ENCODE peak calls at places on chromosomes 12 and 14, in four cellular contexts. One of them, this sample, is unnamed.

GRCh38 chr12:124617615-124618014 is 50.2 kb upstream of the NCOR2 start:
- DNase-seq in stimulated activated CD4-positive, alpha-beta T cell treated with anti-CD3 and anti-CD28 coated beads, Interleukin-1b, Interleukin-23, amount 100 ng/mL, for 24 hours: no peak
- DNase-seq in upper lobe of right lung: peak
- DNase-seq in COR-L47: peak
- DNase-seq in this sample: no peak

GRCh38 chr12:79690606-79691298 is at the start of gene PAWR:
- DNase-seq in stimulated activated CD4-positive, alpha-beta T cell treated with anti-CD3 and anti-CD28 coated beads, Interleukin-1b, Interleukin-23, amount 100 ng/mL, for 24 hours: no peak
- DNase-seq in upper lobe of right lung: peak
- DNase-seq in COR-L47: peak
- DNase-seq in this sample: peak

GRCh38 chr12:13256705-13257045 is 60.1 kb downstream of the EMP1 start:
- DNase-seq in stimulated activated CD4-positive, alpha-beta T cell treated with anti-CD3 and anti-CD28 coated beads, Interleukin-1b, Interleukin-23, amount 100 ng/mL, for 24 hours: no peak
- DNase-seq in upper lobe of right lung: no peak
- DNase-seq in COR-L47: no peak
- DNase-seq in this sample: no peak

GRCh38 chr12:84172823-84173424 is 739.7 kb downstream of the SLC6A15 start:
- DNase-seq in stimulated activated CD4-positive, alpha-beta T cell treated with anti-CD3 and anti-CD28 coated beads, Interleukin-1b, Interleukin-23, amount 100 ng/mL, for 24 hours: no peak
- DNase-seq in upper lobe of right lung: no peak
- DNase-seq in COR-L47: no peak
- DNase-seq in this sample: no peak

GRCh38 chr12:48824905-48825304 is 6.6 kb downstream of the CACNB3 start:
- DNase-seq in stimulated activated CD4-positive, alpha-beta T cell treated with anti-CD3 and anti-CD28 coated beads, Interleukin-1b, Interleukin-23, amount 100 ng/mL, for 24 hours: no peak
- DNase-seq in upper lobe of right lung: no peak
- DNase-seq in COR-L47: no peak
- DNase-seq in this sample: no peak

GRCh38 chr14:93430889-93431670 is at the start of gene UNC79:
- DNase-seq in stimulated activated CD4-positive, alpha-beta T cell treated with anti-CD3 and anti-CD28 coated beads, Interleukin-1b, Interleukin-23, amount 100 ng/mL, for 24 hours: no peak
- DNase-seq in upper lobe of right lung: no peak
- DNase-seq in COR-L47: peak
- DNase-seq in this sample: no peak

GRCh38 chr14:71824816-71825215 is 107.4 kb upstream of the RGS6 start:
- DNase-seq in stimulated activated CD4-positive, alpha-beta T cell treated with anti-CD3 and anti-CD28 coated beads, Interleukin-1b, Interleukin-23, amount 100 ng/mL, for 24 hours: no peak
- DNase-seq in upper lobe of right lung: no peak
- DNase-seq in COR-L47: no peak
- DNase-seq in this sample: no peak

GRCh38 chr14:21039585-21040369 is 2.4 kb upstream of the RNASE7 start:
- DNase-seq in stimulated activated CD4-positive, alpha-beta T cell treated with anti-CD3 and anti-CD28 coated beads, Interleukin-1b, Interleukin-23, amount 100 ng/mL, for 24 hours: no peak
- DNase-seq in upper lobe of right lung: no peak
- DNase-seq in COR-L47: peak
- DNase-seq in this sample: peak

GRCh38 chr14:76812422-76813383 is at the start of gene ANGEL1:
- DNase-seq in stimulated activated CD4-positive, alpha-beta T cell treated with anti-CD3 and anti-CD28 coated beads, Interleukin-1b, Interleukin-23, amount 100 ng/mL, for 24 hours: peak
- DNase-seq in upper lobe of right lung: peak
- DNase-seq in COR-L47: peak
- DNase-seq in this sample: peak

GRCh38 chr12:124463341-124463861 is 104.0 kb downstream of the NCOR2 start:
- DNase-seq in stimulated activated CD4-positive, alpha-beta T cell treated with anti-CD3 and anti-CD28 coated beads, Interleukin-1b, Interleukin-23, amount 100 ng/mL, for 24 hours: no peak
- DNase-seq in upper lobe of right lung: no peak
- DNase-seq in COR-L47: peak
- DNase-seq in this sample: no peak

GRCh38 chr12:87266305-87266704 is 762.9 kb downstream of the C12orf50 start:
- DNase-seq in stimulated activated CD4-positive, alpha-beta T cell treated with anti-CD3 and anti-CD28 coated beads, Interleukin-1b, Interleukin-23, amount 100 ng/mL, for 24 hours: no peak
- DNase-seq in upper lobe of right lung: no peak
- DNase-seq in COR-L47: no peak
- DNase-seq in this sample: no peak

GRCh38 chr12:107395817-107396216 is 289.8 kb upstream of the PWP1 start:
- DNase-seq in stimulated activated CD4-positive, alpha-beta T cell treated with anti-CD3 and anti-CD28 coated beads, Interleukin-1b, Interleukin-23, amount 100 ng/mL, for 24 hours: no peak
- DNase-seq in upper lobe of right lung: no peak
- DNase-seq in COR-L47: no peak
- DNase-seq in this sample: no peak

GRCh38 chr14:53458368-53458814 is 305.3 kb upstream of the DDHD1 start:
- DNase-seq in stimulated activated CD4-positive, alpha-beta T cell treated with anti-CD3 and anti-CD28 coated beads, Interleukin-1b, Interleukin-23, amount 100 ng/mL, for 24 hours: no peak
- DNase-seq in upper lobe of right lung: no peak
- DNase-seq in COR-L47: no peak
- DNase-seq in this sample: peak

GRCh38 chr12:87117516-87117915 is 861.3 kb upstream of the MGAT4C start:
- DNase-seq in stimulated activated CD4-positive, alpha-beta T cell treated with anti-CD3 and anti-CD28 coated beads, Interleukin-1b, Interleukin-23, amount 100 ng/mL, for 24 hours: no peak
- DNase-seq in upper lobe of right lung: no peak
- DNase-seq in COR-L47: no peak
- DNase-seq in this sample: no peak

GRCh38 chr12:49019435-49020317 is 1.1 kb upstream of the PRKAG1 start:
- DNase-seq in stimulated activated CD4-positive, alpha-beta T cell treated with anti-CD3 and anti-CD28 coated beads, Interleukin-1b, Interleukin-23, amount 100 ng/mL, for 24 hours: no peak
- DNase-seq in upper lobe of right lung: no peak
- DNase-seq in COR-L47: peak
- DNase-seq in this sample: peak

GRCh38 chr12:111066744-111067437 is 146.5 kb upstream of the MYL2 start:
- DNase-seq in stimulated activated CD4-positive, alpha-beta T cell treated with anti-CD3 and anti-CD28 coated beads, Interleukin-1b, Interleukin-23, amount 100 ng/mL, for 24 hours: no peak
- DNase-seq in upper lobe of right lung: peak
- DNase-seq in COR-L47: no peak
- DNase-seq in this sample: peak

GRCh38 chr12:31865023-31865422 is 94.2 kb upstream of the RESF1 start:
- DNase-seq in stimulated activated CD4-positive, alpha-beta T cell treated with anti-CD3 and anti-CD28 coated beads, Interleukin-1b, Interleukin-23, amount 100 ng/mL, for 24 hours: no peak
- DNase-seq in upper lobe of right lung: no peak
- DNase-seq in COR-L47: no peak
- DNase-seq in this sample: no peak

GRCh38 chr14:24613241-24613640 is 3.8 kb upstream of the GZMH start:
- DNase-seq in stimulated activated CD4-positive, alpha-beta T cell treated with anti-CD3 and anti-CD28 coated beads, Interleukin-1b, Interleukin-23, amount 100 ng/mL, for 24 hours: no peak
- DNase-seq in upper lobe of right lung: no peak
- DNase-seq in COR-L47: no peak
- DNase-seq in this sample: no peak

GRCh38 chr14:105473677-105474477 is 744 bp upstream of the CRIP2 start:
- DNase-seq in stimulated activated CD4-positive, alpha-beta T cell treated with anti-CD3 and anti-CD28 coated beads, Interleukin-1b, Interleukin-23, amount 100 ng/mL, for 24 hours: peak
- DNase-seq in upper lobe of right lung: peak
- DNase-seq in COR-L47: peak
- DNase-seq in this sample: peak

GRCh38 chr12:11650697-11651281 is 1.3 kb downstream of the ETV6 start:
- DNase-seq in stimulated activated CD4-positive, alpha-beta T cell treated with anti-CD3 and anti-CD28 coated beads, Interleukin-1b, Interleukin-23, amount 100 ng/mL, for 24 hours: no peak
- DNase-seq in upper lobe of right lung: no peak
- DNase-seq in COR-L47: no peak
- DNase-seq in this sample: peak

This sample was measured in Caco-2.